ENCODE peak calls at places on chromosomes 12 and 14, in four cellular contexts. One of them, this sample, is unnamed.

GRCh38 chr12:104187446-104188155 is 28.0 kb upstream of the TXNRD1 start:
- DNase-seq in stimulated activated CD4-positive, alpha-beta T cell treated with anti-CD3 and anti-CD28 coated beads, Interleukin-15, amount 100 ng/mL, for 48 hours: no peak
- DNase-seq in transverse colon: no peak
- DNase-seq in dermis blood vessel endothelial cell: no peak
- DNase-seq in this sample: no peak

GRCh38 chr14:50397461-50398196 is 948 bp upstream of the CDKL1 start:
- DNase-seq in transverse colon: peak; percentile 34
- DNase-seq in stimulated activated CD4-positive, alpha-beta T cell treated with anti-CD3 and anti-CD28 coated beads, Interleukin-15, amount 100 ng/mL, for 48 hours: no peak
- DNase-seq in dermis blood vessel endothelial cell: peak; percentile 33
- DNase-seq in this sample: no peak

GRCh38 chr14:75539165-75539561 is 16.9 kb downstream of the BATF start:
- DNase-seq in stimulated activated CD4-positive, alpha-beta T cell treated with anti-CD3 and anti-CD28 coated beads, Interleukin-15, amount 100 ng/mL, for 48 hours: no peak
- DNase-seq in transverse colon: no peak
- DNase-seq in dermis blood vessel endothelial cell: no peak
- DNase-seq in this sample: no peak

GRCh38 chr14:102200690-102201368 is 61.1 kb downstream of the WDR20 start:
- DNase-seq in dermis blood vessel endothelial cell: no peak
- DNase-seq in transverse colon: no peak
- DNase-seq in stimulated activated CD4-positive, alpha-beta T cell treated with anti-CD3 and anti-CD28 coated beads, Interleukin-15, amount 100 ng/mL, for 48 hours: no peak
- DNase-seq in this sample: peak; percentile 83

GRCh38 chr12:53867216-53868012 is 71.2 kb upstream of the HOXC13 start:
- DNase-seq in dermis blood vessel endothelial cell: no peak
- DNase-seq in transverse colon: no peak
- DNase-seq in stimulated activated CD4-positive, alpha-beta T cell treated with anti-CD3 and anti-CD28 coated beads, Interleukin-15, amount 100 ng/mL, for 48 hours: no peak
- DNase-seq in this sample: no peak

GRCh38 chr14:90599748-90600507 is 203.1 kb downstream of the CALM1 start:
- DNase-seq in stimulated activated CD4-positive, alpha-beta T cell treated with anti-CD3 and anti-CD28 coated beads, Interleukin-15, amount 100 ng/mL, for 48 hours: no peak
- DNase-seq in transverse colon: no peak
- DNase-seq in dermis blood vessel endothelial cell: no peak
- DNase-seq in this sample: no peak

GRCh38 chr14:81517798-81518398 is 15.8 kb downstream of the SEL1L start:
- DNase-seq in dermis blood vessel endothelial cell: no peak
- DNase-seq in transverse colon: peak; percentile 30
- DNase-seq in stimulated activated CD4-positive, alpha-beta T cell treated with anti-CD3 and anti-CD28 coated beads, Interleukin-15, amount 100 ng/mL, for 48 hours: no peak
- DNase-seq in this sample: no peak

GRCh38 chr14:101895256-101895655 is 69.1 kb upstream of the DYNC1H1 start:
- DNase-seq in dermis blood vessel endothelial cell: no peak
- DNase-seq in transverse colon: peak; percentile 9
- DNase-seq in stimulated activated CD4-positive, alpha-beta T cell treated with anti-CD3 and anti-CD28 coated beads, Interleukin-15, amount 100 ng/mL, for 48 hours: no peak
- DNase-seq in this sample: no peak

GRCh38 chr14:55416866-55417265 is 5.2 kb upstream of the ATG14 start:
- DNase-seq in stimulated activated CD4-positive, alpha-beta T cell treated with anti-CD3 and anti-CD28 coated beads, Interleukin-15, amount 100 ng/mL, for 48 hours: no peak
- DNase-seq in transverse colon: peak; percentile 56
- DNase-seq in dermis blood vessel endothelial cell: peak; percentile 30
- DNase-seq in this sample: no peak

GRCh38 chr14:84401631-84402030 is 1128.3 kb upstream of the FLRT2 start:
- DNase-seq in transverse colon: no peak
- DNase-seq in dermis blood vessel endothelial cell: no peak
- DNase-seq in stimulated activated CD4-positive, alpha-beta T cell treated with anti-CD3 and anti-CD28 coated beads, Interleukin-15, amount 100 ng/mL, for 48 hours: no peak
- DNase-seq in this sample: no peak

GRCh38 chr12:49079796-49080195 is 10.0 kb upstream of the RHEBL1 start:
- DNase-seq in dermis blood vessel endothelial cell: no peak
- DNase-seq in stimulated activated CD4-positive, alpha-beta T cell treated with anti-CD3 and anti-CD28 coated beads, Interleukin-15, amount 100 ng/mL, for 48 hours: no peak
- DNase-seq in transverse colon: no peak
- DNase-seq in this sample: no peak

GRCh38 chr12:95546491-95546813 is 4.8 kb downstream of the USP44 start:
- DNase-seq in transverse colon: no peak
- DNase-seq in stimulated activated CD4-positive, alpha-beta T cell treated with anti-CD3 and anti-CD28 coated beads, Interleukin-15, amount 100 ng/mL, for 48 hours: no peak
- DNase-seq in dermis blood vessel endothelial cell: no peak
- DNase-seq in this sample: no peak